ENCODE peak calls at places on chromosome 17, in eight cellular contexts. I, R, U, D, T, Z, G and L are unnamed samples.

GRCh38 chr17:76422406-76422805 is 30.5 kb downstream of the UBE2O start:
- DNase-seq in I (no peak), R (no peak), U (no peak), D (no peak), T (no peak), Z (no peak), G (no peak), L (no peak)

GRCh38 chr17:8479431-8479947 is 43.8 kb downstream of the NDEL1 start:
- DNase-seq in I (no peak), R (no peak), U (peak), D (peak), T (no peak), Z (no peak), G (peak), L (peak)

GRCh38 chr17:35467824-35468223 is 19.3 kb upstream of the SLFN13 start:
- DNase-seq in I (no peak), R (no peak), U (no peak), D (no peak), T (no peak), Z (no peak), G (no peak), L (no peak)

GRCh38 chr17:41864498-41864836 is 756 bp downstream of the KLHL11 start:
- DNase-seq in I (no peak), R (no peak), U (no peak), D (no peak), T (no peak), Z (no peak), G (no peak), L (no peak)

GRCh38 chr17:65530985-65531507 is 30.4 kb downstream of the AXIN2 start:
- DNase-seq in I (no peak), R (no peak), U (no peak), D (no peak), T (peak), Z (no peak), G (no peak), L (no peak)

GRCh38 chr17:75650874-75651273 is 16.1 kb downstream of the RECQL5 start:
- DNase-seq in I (no peak), R (no peak), U (no peak), D (no peak), T (no peak), Z (no peak), G (no peak), L (no peak)

GRCh38 chr17:75507712-75508111 is 7.6 kb downstream of the CASKIN2 start:
- DNase-seq in I (no peak), R (no peak), U (no peak), D (no peak), T (no peak), Z (no peak), G (no peak), L (no peak)

GRCh38 chr17:73560661-73561060 is 83.6 kb downstream of the SDK2 start:
- DNase-seq in I (no peak), R (no peak), U (no peak), D (no peak), T (peak), Z (no peak), G (no peak), L (no peak)

GRCh38 chr17:73798111-73798748 is 154.0 kb upstream of the SDK2 start:
- DNase-seq in I (no peak), R (peak), U (peak), D (no peak), T (no peak), Z (peak), G (no peak), L (no peak)

GRCh38 chr17:80502578-80502877 is 26.1 kb upstream of the NPTX1 start:
- DNase-seq in I (no peak), R (no peak), U (no peak), D (no peak), T (no peak), Z (no peak), G (no peak), L (no peak)

GRCh38 chr17:45006927-45007461 is 38.9 kb upstream of the C1QL1 start:
- DNase-seq in I (no peak), R (no peak), U (no peak), D (no peak), T (peak), Z (no peak), G (no peak), L (no peak)

GRCh38 chr17:19769946-19770652 is 22.0 kb upstream of the ALDH3A1 start:
- DNase-seq in I (no peak), R (no peak), U (no peak), D (no peak), T (no peak), Z (no peak), G (no peak), L (no peak)

GRCh38 chr17:15343749-15344148 is 2.4 kb upstream of the TEKT3 start:
- DNase-seq in I (no peak), R (no peak), U (peak), D (no peak), T (no peak), Z (peak), G (no peak), L (no peak)

GRCh38 chr17:72498671-72499210 is 377.9 kb downstream of the SOX9 start:
- DNase-seq in I (no peak), R (no peak), U (no peak), D (no peak), T (no peak), Z (no peak), G (no peak), L (no peak)

GRCh38 chr17:39164675-39165143 is 1.3 kb downstream of the ARL5C start:
- DNase-seq in I (peak), R (peak), U (peak), D (peak), T (peak), Z (peak), G (peak), L (peak)
- TF ChIP-seq CTCF in I (peak), R (peak), U (peak), D (peak), T (peak), Z (peak), G (peak), L (peak)

GRCh38 chr17:1286379-1287106 is 7.1 kb downstream of the TRARG1 start:
- DNase-seq in I (no peak), R (no peak), U (no peak), D (no peak), T (no peak), Z (no peak), G (no peak), L (no peak)

GRCh38 chr17:1294157-1294717 is 14.8 kb downstream of the TRARG1 start:
- DNase-seq in I (no peak), R (no peak), U (peak), D (no peak), T (no peak), Z (no peak), G (no peak), L (no peak)

GRCh38 chr17:1289695-1290094 is 10.2 kb downstream of the TRARG1 start:
- DNase-seq in I (no peak), R (no peak), U (no peak), D (no peak), T (no peak), Z (no peak), G (no peak), L (no peak)

DNA sequence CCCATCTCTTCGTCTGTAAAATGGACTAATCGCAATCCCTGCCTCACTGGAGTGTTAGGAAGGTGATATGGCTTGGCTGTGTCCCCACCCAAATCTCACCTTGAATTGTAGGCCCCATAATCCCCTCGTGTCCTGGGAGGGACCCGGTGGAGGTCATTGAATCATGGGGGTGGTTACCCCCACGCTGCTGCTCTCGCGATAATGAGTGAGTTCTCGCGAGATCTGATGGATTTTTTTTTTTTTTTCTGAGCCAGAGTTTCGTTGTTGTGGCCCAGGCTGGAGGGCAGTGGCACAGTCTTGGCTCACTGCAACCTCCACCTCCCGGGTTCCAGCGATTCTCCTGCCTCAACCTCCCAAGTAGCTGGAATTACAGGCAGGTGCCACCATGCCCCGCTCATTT is 11.2 kb downstream of the TRARG1 start:
- DNase-seq in I (no peak), R (no peak), U (no peak), D (no peak), T (no peak), Z (no peak), G (no peak), L (no peak)
- H3K27ac ChIP-seq in I (no peak), R (no peak), U (no peak), D (no peak), T (no peak), Z (no peak), G (no peak), L (no peak)

GRCh38 chr17:16417896-16418683 is 2.7 kb downstream of the TRPV2 start:
- DNase-seq in I (peak), R (no peak), U (no peak), D (no peak), T (no peak), Z (no peak), G (no peak), L (no peak)

GRCh38 chr17:16417399-16417798 is 2.0 kb downstream of the TRPV2 start:
- DNase-seq in I (no peak), R (no peak), U (no peak), D (no peak), T (no peak), Z (no peak), G (no peak), L (no peak)

GRCh38 chr17:16419074-16419928 is 3.9 kb downstream of the TRPV2 start:
- DNase-seq in I (peak), R (no peak), U (no peak), D (no peak), T (peak), Z (peak), G (no peak), L (peak)

GRCh38 chr17:16418684-16419066 is 3.3 kb downstream of the TRPV2 start:
- DNase-seq in I (no peak), R (no peak), U (no peak), D (no peak), T (no peak), Z (no peak), G (no peak), L (no peak)

GRCh38 chr17:16419929-16420271 is 4.5 kb downstream of the TRPV2 start:
- DNase-seq in I (peak), R (no peak), U (no peak), D (no peak), T (no peak), Z (no peak), G (no peak), L (no peak)
- H3K4me3 ChIP-seq in I (peak), R (no peak), U (no peak), D (no peak), T (no peak), Z (no peak), G (no peak), L (no peak)

GRCh38 chr17:27808629-27809028 is 8.3 kb upstream of the NOS2 start:
- DNase-seq in I (no peak), R (no peak), U (no peak), D (no peak), T (no peak), Z (no peak), G (no peak), L (no peak)

GRCh38 chr17:27811961-27812360 is 11.6 kb upstream of the NOS2 start:
- DNase-seq in I (no peak), R (no peak), U (peak), D (no peak), T (no peak), Z (no peak), G (no peak), L (no peak)

GRCh38 chr17:27810211-27810901 is 10.0 kb upstream of the NOS2 start:
- DNase-seq in I (no peak), R (no peak), U (no peak), D (no peak), T (no peak), Z (no peak), G (no peak), L (no peak)

GRCh38 chr17:27809555-27809954 is 9.2 kb upstream of the NOS2 start:
- DNase-seq in I (no peak), R (no peak), U (no peak), D (no peak), T (no peak), Z (no peak), G (no peak), L (no peak)

GRCh38 chr17:27810902-27811557 is 10.7 kb upstream of the NOS2 start:
- DNase-seq in I (no peak), R (no peak), U (peak), D (no peak), T (no peak), Z (no peak), G (no peak), L (no peak)
- TF ChIP-seq CTCF in I (no peak), R (no peak), U (no peak), D (no peak), T (no peak), Z (no peak), G (no peak), L (no peak)

DNA sequence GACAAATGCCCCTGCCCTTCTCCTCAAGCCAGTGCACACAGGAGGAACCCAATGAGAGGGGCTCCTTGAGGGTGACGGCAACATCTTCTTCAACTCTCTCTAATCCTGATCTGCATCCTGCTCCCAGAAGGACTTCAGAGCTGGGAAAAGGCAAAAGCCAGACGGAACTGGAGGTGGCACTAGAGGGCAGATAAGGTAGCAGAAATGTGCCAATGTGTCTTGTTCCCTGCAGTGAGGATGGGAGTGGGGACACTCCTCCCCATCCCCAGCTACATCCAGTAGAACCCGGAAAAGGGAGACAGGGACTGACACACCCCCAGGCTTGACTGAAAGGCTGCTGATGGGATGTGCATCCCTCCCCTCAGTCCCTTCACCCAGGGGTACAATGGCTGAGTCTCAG is 28.5 kb downstream of the SRCIN1 start:
- DNase-seq in I (no peak), R (no peak), U (no peak), D (no peak), T (no peak), Z (no peak), G (no peak), L (no peak)
- H3K27ac ChIP-seq in I (no peak), R (no peak), U (no peak), D (no peak), T (no peak), Z (no peak), G (no peak), L (no peak)

GRCh38 chr17:57905875-57906455 is 49.2 kb downstream of the CUEDC1 start:
- DNase-seq in I (no peak), R (no peak), U (no peak), D (no peak), T (no peak), Z (no peak), G (no peak), L (no peak)

GRCh38 chr17:57902800-57903759 is 52.1 kb downstream of the CUEDC1 start:
- DNase-seq in I (peak), R (peak), U (peak), D (peak), T (no peak), Z (peak), G (peak), L (peak)

GRCh38 chr17:57900991-57901743 is 51.3 kb upstream of the MRPS23 start:
- DNase-seq in I (peak), R (peak), U (no peak), D (no peak), T (no peak), Z (no peak), G (no peak), L (no peak)

GRCh38 chr17:57902117-57902799 is 52.4 kb upstream of the MRPS23 start:
- DNase-seq in I (no peak), R (no peak), U (no peak), D (no peak), T (no peak), Z (no peak), G (no peak), L (no peak)

DNA sequence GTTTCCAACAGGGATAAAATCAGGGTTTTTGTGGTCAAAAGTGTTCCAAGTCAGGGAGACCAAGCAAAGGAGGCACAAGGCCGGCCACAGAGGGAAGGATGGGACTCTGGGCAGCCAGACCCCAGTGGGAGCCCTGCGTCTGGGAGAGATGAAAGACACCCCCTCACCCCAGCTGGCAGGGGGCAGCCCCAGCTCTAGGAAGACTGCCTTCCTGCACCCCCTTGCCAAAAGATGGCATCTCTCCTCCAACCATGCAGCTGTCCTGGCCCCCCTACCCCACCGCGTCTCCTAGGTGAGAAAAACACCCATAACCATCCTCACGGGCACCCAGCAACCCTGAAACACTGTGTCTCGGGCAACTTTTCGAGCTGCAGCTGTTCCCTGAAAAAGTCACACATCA is 51.3 kb downstream of the CUEDC1 start:
- DNase-seq in I (no peak), R (no peak), U (no peak), D (no peak), T (no peak), Z (no peak), G (no peak), L (no peak)
- H3K4me3 ChIP-seq in I (no peak), R (no peak), U (no peak), D (no peak), T (no peak), Z (no peak), G (no peak), L (no peak)

GRCh38 chr17:64234961-64235360 is 28.1 kb downstream of the TEX2 start:
- DNase-seq in I (no peak), R (no peak), U (no peak), D (no peak), T (no peak), Z (no peak), G (no peak), L (no peak)

GRCh38 chr17:64232466-64233262 is 30.4 kb downstream of the TEX2 start:
- DNase-seq in I (no peak), R (no peak), U (no peak), D (no peak), T (no peak), Z (no peak), G (no peak), L (no peak)

GRCh38 chr17:64240261-64240740 is 22.8 kb downstream of the TEX2 start:
- DNase-seq in I (no peak), R (no peak), U (no peak), D (no peak), T (peak), Z (no peak), G (no peak), L (no peak)

GRCh38 chr17:64240741-64241347 is 22.2 kb downstream of the TEX2 start:
- DNase-seq in I (no peak), R (no peak), U (peak), D (no peak), T (peak), Z (no peak), G (peak), L (peak)

GRCh38 chr17:64236827-64237403 is 26.1 kb downstream of the TEX2 start:
- DNase-seq in I (no peak), R (no peak), U (no peak), D (no peak), T (no peak), Z (peak), G (no peak), L (no peak)
- TF ChIP-seq CTCF in I (peak), R (peak), U (peak), D (no peak), T (peak), Z (no peak), G (peak), L (no peak)